ENCODE peak calls at places on chromosomes 4 and X, in four cellular contexts. Y is fibroblast of mammary gland, A is sigmoid colon, E is astrocyte of the spinal cord. Z is an unnamed sample.

GRCh38 chr4:94127707-94128328 is 79.8 kb upstream of the SMARCAD1 start:
- DNase-seq in E (peak; percentile 55), A (no peak), Y (peak; percentile 38), Z (peak; percentile 55)

GRCh38 chr4:149841686-149842085 is 26.0 kb upstream of the IQCM start:
- DNase-seq in A (no peak), Y (no peak), E (no peak), Z (no peak)

GRCh38 chr4:5894266-5894665 is 1.4 kb upstream of the CRMP1 start:
- DNase-seq in E (no peak), A (no peak), Y (no peak), Z (no peak)

GRCh38 chr4:111074523-111075114 is 451.7 kb upstream of the PITX2 start:
- DNase-seq in Y (no peak), A (no peak), E (no peak), Z (no peak)

GRCh38 chr4:2886622-2887021 is 43.0 kb downstream of the ADD1 start:
- DNase-seq in Y (no peak), E (no peak), A (no peak), Z (no peak)

GRCh38 chr4:85102606-85103005 is 136.1 kb upstream of the WDFY3 start:
- DNase-seq in E (no peak), A (no peak), Y (no peak), Z (no peak)

GRCh38 chrX:38817004-38817703 is 15.9 kb downstream of the MID1IP1 start:
- DNase-seq in Y (peak; percentile 48), A (peak; percentile 73), E (no peak), Z (peak; percentile 43)

GRCh38 chr4:159487284-159487747 is 384.4 kb downstream of the RAPGEF2 start:
- DNase-seq in Y (peak; percentile 75), A (no peak), E (peak; percentile 82), Z (peak; percentile 87)

GRCh38 chr4:185435466-185435865 is 9.7 kb upstream of the UFSP2 start:
- DNase-seq in E (no peak), A (no peak), Y (no peak), Z (no peak)

GRCh38 chrX:47158131-47158530 is 13.1 kb downstream of the RBM10 start:
- DNase-seq in E (no peak), Y (no peak), A (peak; percentile 37), Z (no peak)

GRCh38 chr4:61501812-61502211 is 301.7 kb downstream of the ADGRL3 start:
- DNase-seq in Y (no peak), E (no peak), A (no peak), Z (no peak)

GRCh38 chr4:1451106-1451751 is 45.0 kb upstream of the NKX1-1 start:
- DNase-seq in Y (no peak), E (no peak), A (no peak), Z (no peak)

GRCh38 chrX:22097295-22097694 is 65.2 kb downstream of the PHEX start:
- DNase-seq in A (no peak), E (peak; percentile 82), Y (peak; percentile 96), Z (peak; percentile 18)

GRCh38 chrX:39519213-39519544 is 578.6 kb downstream of the BCOR start:
- DNase-seq in E (peak; percentile 2), Y (peak; percentile 25), A (no peak), Z (peak; percentile 19)

GRCh38 chrX:30488092-30488491 is 89.5 kb downstream of the TASL start:
- DNase-seq in E (no peak), A (no peak), Y (peak; percentile 37), Z (peak; percentile 32)

GRCh38 chr4:77787969-77788368 is 31.2 kb downstream of the CNOT6L start:
- DNase-seq in Y (no peak), A (no peak), E (no peak), Z (no peak)

GRCh38 chr4:154626793-154627484 is 14.5 kb upstream of the FGG start:
- DNase-seq in A (peak; percentile 76), E (peak; percentile 48), Y (peak; percentile 49), Z (peak; percentile 53)

DNA sequence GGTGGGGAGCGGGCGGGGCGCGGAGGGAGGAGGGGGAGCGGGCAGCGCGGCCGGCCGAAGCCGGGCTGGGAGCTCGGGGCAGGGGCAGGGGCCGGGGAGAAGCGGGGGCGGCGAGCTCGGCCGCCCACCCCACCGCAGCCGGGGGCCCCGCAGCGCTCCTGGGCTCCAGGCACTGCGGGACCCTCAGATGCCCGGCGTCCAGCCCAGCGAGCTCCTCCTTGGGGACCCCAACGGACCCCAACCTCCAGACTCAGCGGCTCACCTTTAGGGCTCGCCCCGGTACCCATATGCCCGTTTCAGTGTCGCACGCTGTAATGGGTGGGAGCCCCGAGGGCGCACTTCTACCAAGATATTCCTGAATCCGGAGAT is 357 bp upstream of the ADGRG2 start:
- DNase-seq in E (no peak), Y (no peak), A (no peak), Z (no peak)
- H3K4me3 ChIP-seq in E (no peak overlapping the region), Y (no peak overlapping the region), A (peak overlapping the region; percentile 47), Z (no peak overlapping the region)

GRCh38 chr4:183073838-183074145 is 25.3 kb upstream of the WWC2 start:
- DNase-seq in A (no peak), Y (no peak), E (no peak), Z (no peak)
- TF ChIP-seq CTCF in A (peak; percentile 2), Y (no peak), E (no peak), Z (no peak)

GRCh38 chr4:89835413-89835812 is 1.5 kb downstream of the SNCA start:
- DNase-seq in Y (no peak), A (no peak), E (no peak), Z (no peak)
- H3K4me3 ChIP-seq in Y (no peak overlapping the region), A (peak overlapping the region; percentile 56), E (no peak overlapping the region), Z (no peak overlapping the region)

DNA sequence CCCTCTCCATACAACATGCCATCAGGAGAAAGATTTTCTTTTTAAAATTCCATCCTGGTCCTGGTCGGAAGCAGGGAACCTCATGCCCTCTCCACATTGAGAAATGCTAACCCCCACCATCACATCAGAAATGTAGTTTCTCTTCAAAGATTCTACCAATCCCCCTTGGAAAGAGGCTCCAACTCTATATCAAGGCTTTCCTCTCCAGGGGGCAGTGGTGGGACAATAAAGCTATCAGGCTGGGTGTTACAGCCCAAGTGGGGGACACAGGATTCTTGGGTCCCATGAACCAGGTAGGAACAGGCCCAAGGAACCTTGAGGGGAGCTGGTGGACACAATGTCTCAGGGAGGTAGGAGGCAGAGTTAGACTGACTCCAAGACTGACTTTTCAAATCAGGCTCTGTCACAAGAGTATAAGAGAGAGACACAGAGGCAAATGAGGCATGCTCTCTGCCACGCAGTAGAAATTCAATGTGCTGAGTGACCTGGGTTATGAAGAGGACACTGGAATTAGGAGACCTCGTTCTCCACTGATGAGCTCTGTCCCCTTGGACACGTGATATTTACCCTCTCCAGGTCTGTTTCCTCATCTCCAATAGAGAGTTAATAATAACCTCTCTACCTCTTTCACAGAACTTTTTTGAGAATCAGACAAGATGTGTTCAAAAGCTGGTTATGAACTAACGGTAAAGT is 4.5 kb downstream of the GJB1 start:
- DNase-seq in A (no peak), E (no peak), Y (no peak), Z (no peak)
- TF ChIP-seq CTCF in A (no peak), E (peak; percentile 9), Y (no peak), Z (no peak)

GRCh38 chr4:147550626-147551250 is 66.5 kb upstream of the TMEM184C start:
- DNase-seq in E (peak; percentile 83), A (no peak), Y (peak; percentile 93), Z (peak; percentile 57)
- H3K4me3 ChIP-seq in E (no peak overlapping the region), A (no peak overlapping the region), Y (no peak overlapping the region), Z (no peak overlapping the region)